ENCODE peak calls at places on chromosomes 12 and 14, in four cellular contexts. I is foreskin fibroblast, Y is prostate gland, V is HCT116. B is an unnamed sample.
A peak's percentile ranks its signal among the peaks of the same experiment; 100 is the strongest.

GRCh38 chr12:26833692-26834168 is 736 bp upstream of the ITPR2 start:
- DNase-seq in I (peak; percentile 70), Y (peak; percentile 28), V (no peak), B (no peak)

GRCh38 chr14:88950069-88950468 is 125.6 kb downstream of the TTC8 start:
- DNase-seq in I (no peak), Y (no peak), V (no peak), B (no peak)

GRCh38 chr12:2356601-2357125 is 303.9 kb downstream of the CACNA1C start:
- DNase-seq in I (no peak), Y (no peak), V (no peak), B (no peak)

GRCh38 chr14:72716471-72716870 is 177.4 kb downstream of the DPF3 start:
- DNase-seq in I (peak; percentile 40), Y (no peak), V (no peak), B (no peak)

GRCh38 chr14:97393244-97393643 is 596.1 kb downstream of the VRK1 start:
- DNase-seq in I (no peak), Y (no peak), V (no peak), B (no peak)

GRCh38 chr12:27924350-27925140 is 48.0 kb downstream of the PTHLH start:
- DNase-seq in I (peak; percentile 31), Y (no peak), V (no peak), B (no peak)

GRCh38 chr14:70934084-70934483 is 26.8 kb downstream of the PCNX1 start:
- DNase-seq in I (peak; percentile 54), Y (no peak), V (no peak), B (no peak)

GRCh38 chr12:56622535-56622934 is 7.6 kb downstream of the BAZ2A start:
- DNase-seq in I (peak; percentile 18), Y (no peak), V (no peak), B (no peak)

GRCh38 chr14:50635136-50635535 is 33.0 kb downstream of the SAV1 start:
- DNase-seq in I (no peak), Y (no peak), V (no peak), B (no peak)

GRCh38 chr12:116257826-116258225 is 19.7 kb downstream of the MED13L start:
- DNase-seq in I (no peak), Y (no peak), V (no peak), B (no peak)

GRCh38 chr14:23352506-23353432 is at the start of gene SLC22A17:
- DNase-seq in I (peak; percentile 90), Y (peak; percentile 91), V (peak; percentile 13), B (peak; percentile 81)

GRCh38 chr12:13154851-13155250 is 41.7 kb upstream of the EMP1 start:
- DNase-seq in I (no peak), Y (no peak), V (no peak), B (no peak)

GRCh38 chr12:25648460-25648859 is 95.4 kb upstream of the LMNTD1 start:
- DNase-seq in I (peak; percentile 79), Y (peak; percentile 68), V (peak; percentile 56), B (peak; percentile 29)

GRCh38 chr12:66679441-66680069 is 679 bp upstream of the GRIP1 start:
- DNase-seq in I (no peak), Y (no peak), V (no peak), B (no peak)

GRCh38 chr14:55427439-55427838 is 13.0 kb downstream of the TBPL2 start:
- DNase-seq in I (no peak), Y (no peak), V (peak; percentile 70), B (no peak)

GRCh38 chr12:53174881-53175491 is 5.5 kb upstream of the ZNF740 start:
- DNase-seq in I (peak; percentile 75), Y (peak; percentile 73), V (no peak), B (no peak)

GRCh38 chr12:4434721-4435425 is 10.7 kb downstream of the FGF6 start:
- DNase-seq in I (no peak), Y (no peak), V (no peak), B (no peak)

GRCh38 chr14:101873401-101873800 is 91.0 kb upstream of the DYNC1H1 start:
- DNase-seq in I (no peak), Y (no peak), V (no peak), B (no peak)

GRCh38 chr12:62006076-62006732 is 254.0 kb upstream of the USP15 start:
- DNase-seq in I (peak; percentile 55), Y (no peak), V (peak; percentile 45), B (peak; percentile 9)

GRCh38 chr14:86777950-86778602 is 1214.9 kb downstream of the GALC start:
- DNase-seq in I (peak; percentile 83), Y (no peak), V (no peak), B (peak; percentile 35)

GRCh38 chr12:65123435-65124063 is 2.4 kb upstream of the WIF1 start:
- DNase-seq in I (peak; percentile 69), Y (no peak), V (no peak), B (peak; percentile 12)

GRCh38 chr12:119911147-119911546 is 34.0 kb upstream of the CIT start:
- DNase-seq in I (peak; percentile 88), Y (no peak), V (no peak), B (peak; percentile 11)

GRCh38 chr14:22252591-22253178 is 336.3 kb downstream of the DAD1 start:
- DNase-seq in I (no peak), Y (no peak), V (no peak), B (no peak)

GRCh38 chr12:27970391-27970980 is 2.0 kb downstream of the PTHLH start:
- DNase-seq in I (peak; percentile 71), Y (no peak), V (no peak), B (no peak)

GRCh38 chr14:62710811-62711210 is 334.4 kb downstream of the KCNH5 start:
- DNase-seq in I (no peak), Y (no peak), V (no peak), B (no peak)

GRCh38 chr12:2481951-2482350 is 312.8 kb upstream of the FKBP4 start:
- DNase-seq in I (peak; percentile 19), Y (no peak), V (no peak), B (no peak)

DNA sequence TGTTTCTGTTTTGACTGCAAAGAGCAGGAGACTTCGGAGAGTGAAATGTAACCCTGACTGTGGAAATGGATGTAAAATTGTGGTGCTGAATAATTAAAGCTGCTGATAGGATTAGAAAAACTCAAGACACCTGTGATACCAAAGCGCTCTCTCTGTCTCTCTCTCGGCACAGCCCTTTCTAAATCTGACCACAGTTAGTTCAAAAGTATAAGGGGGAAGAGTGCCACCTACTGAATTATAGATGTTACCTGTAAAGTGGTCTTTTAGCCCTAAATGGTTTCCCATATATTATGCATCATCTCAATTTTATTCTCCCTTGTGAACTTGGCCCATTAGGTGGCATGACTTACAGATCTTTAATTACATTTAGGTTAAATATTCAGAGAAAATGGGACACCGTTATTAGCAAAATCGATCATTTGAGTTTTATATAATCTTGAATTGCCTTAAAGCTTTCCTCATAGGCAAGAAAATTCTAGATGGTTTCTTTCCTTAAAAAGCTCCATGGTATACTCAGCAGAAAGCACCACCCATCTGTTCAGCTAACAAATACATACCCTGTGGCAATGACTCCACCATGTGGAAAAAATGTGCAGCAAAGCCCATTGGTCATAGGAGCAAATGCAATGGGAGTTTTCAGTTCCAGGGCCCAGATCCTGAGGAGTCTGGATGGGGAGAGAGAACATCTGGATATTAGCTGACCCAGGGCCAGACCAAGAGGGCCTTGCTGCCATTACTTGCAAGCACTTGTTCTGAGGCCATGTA is 18.1 kb downstream of the RFC5 start:
- DNase-seq in I (peak; percentile 75), Y (peak; percentile 26), V (no peak), B (no peak)
- TF ChIP-seq CTCF in I (peak; percentile 44), Y (no peak), V (peak; percentile 60), B (peak; percentile 47)

DNA sequence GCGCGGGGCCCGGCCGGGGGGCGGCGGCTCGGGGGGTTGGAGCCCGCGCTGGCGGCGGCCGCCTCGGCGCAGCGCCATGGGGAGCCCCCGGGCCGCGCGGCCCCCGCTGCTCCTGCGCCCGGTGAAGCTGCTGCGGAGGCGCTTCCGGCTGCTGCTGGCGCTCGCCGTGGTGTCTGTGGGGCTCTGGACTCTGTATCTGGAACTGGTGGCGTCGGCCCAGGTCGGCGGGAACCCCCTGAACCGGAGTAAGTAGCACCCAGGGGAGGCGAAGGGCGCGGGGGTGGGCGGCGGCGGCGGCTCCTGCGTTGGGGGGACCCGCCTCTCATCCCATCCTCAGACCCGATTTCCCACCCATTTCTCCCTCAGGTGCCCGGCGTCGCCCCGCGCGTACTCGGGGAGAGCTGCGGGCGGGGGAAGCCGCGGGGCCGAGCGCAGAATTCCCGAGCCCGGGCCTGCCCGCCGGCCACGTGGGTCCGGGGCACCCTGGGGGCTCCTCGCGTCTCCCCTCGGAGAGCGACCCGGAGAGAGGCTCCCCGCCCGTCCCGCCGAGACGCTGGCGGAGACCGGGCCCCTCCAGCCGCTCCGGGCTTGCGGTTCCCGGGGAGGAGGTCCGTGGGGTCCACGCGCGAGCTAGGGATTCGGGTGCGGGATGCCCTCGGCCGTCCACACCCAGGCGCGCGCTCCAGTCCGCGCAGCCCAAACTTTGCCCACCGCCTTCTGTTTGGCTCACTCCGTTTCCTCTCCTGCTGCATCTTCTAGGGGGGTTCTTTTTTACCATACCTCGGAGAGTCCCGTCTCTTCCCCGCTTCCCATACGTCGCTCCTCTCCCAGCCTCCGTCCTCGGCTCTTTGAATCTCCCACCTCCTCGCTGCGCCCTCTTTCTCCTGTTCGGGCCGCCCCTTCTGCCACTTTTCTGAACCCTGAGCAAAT is 827 bp downstream of the B4GALNT3 start:
- DNase-seq in I (peak; percentile 30), Y (peak; percentile 24), V (no peak), B (no peak)
- H3K4me3 ChIP-seq in I (peak overlapping the region; percentile 10), Y (peak overlapping the region; percentile 62), V (peak overlapping the region; percentile 51), B (peak overlapping the region; percentile 37)

GRCh38 chr12:50268482-50268881 is 14.8 kb downstream of the LIMA1 start:
- DNase-seq in I (no peak), Y (no peak), V (no peak), B (no peak)
- TF ChIP-seq CTCF in I (no peak), Y (no peak), V (no peak), B (no peak)

DNA sequence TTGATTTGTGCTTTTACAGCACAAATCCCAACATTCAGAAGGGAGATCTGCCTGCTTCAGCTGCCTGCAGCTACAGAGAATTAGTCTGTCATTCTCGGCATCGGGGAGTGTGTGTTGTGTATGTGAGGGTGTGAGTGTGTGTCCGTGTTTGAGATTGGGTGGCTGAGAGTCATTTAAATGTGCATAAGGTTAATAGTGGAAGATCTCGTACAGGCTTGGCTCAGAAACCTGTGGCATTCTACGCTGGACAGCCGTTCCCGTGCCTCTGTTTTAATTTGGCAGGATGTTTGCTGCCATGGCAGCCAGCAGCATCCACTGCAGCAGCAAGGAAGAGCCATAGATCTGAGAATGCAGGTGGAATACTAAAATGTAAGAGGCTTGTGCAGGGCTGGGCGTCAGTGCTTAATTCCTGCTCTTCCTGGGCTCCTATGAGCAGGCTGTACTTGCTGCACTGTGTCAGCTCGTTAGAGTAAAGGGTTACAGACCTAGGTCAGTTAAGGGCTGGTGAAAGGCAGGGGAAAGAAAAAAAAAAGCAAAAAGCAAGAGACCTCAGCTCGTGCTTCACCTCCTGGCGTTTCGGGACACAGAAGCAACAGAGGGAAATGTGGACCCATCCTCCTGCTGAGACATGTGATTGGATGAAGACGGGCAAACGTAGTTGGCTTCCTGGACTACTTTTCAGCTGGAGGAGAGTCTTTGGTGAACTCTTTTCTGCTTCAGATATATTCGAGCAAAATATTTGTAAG is 205.4 kb downstream of the NAV3 start:
- DNase-seq in I (peak; percentile 7), Y (no peak), V (no peak), B (no peak)
- H3K4me3 ChIP-seq in I (no peak overlapping the region), Y (no peak overlapping the region), V (no peak overlapping the region), B (peak overlapping the region; percentile 31)

GRCh38 chr12:11170810-11171144 is 217 bp upstream of the SMIM10L1 start:
- DNase-seq in I (no peak), Y (no peak), V (no peak), B (no peak)

GRCh38 chr12:11166300-11166699 is 4.7 kb upstream of the SMIM10L1 start:
- DNase-seq in I (no peak), Y (no peak), V (no peak), B (no peak)

GRCh38 chr12:11171953-11172675 is 1.1 kb downstream of the SMIM10L1 start:
- DNase-seq in I (peak; percentile 11), Y (no peak), V (no peak), B (peak; percentile 2)

GRCh38 chr12:11174022-11174421 is 3.0 kb downstream of the SMIM10L1 start:
- DNase-seq in I (peak; percentile 27), Y (no peak), V (no peak), B (no peak)

GRCh38 chr12:11171145-11171952 is at the start of gene SMIM10L1:
- DNase-seq in I (peak; percentile 98), Y (peak; percentile 88), V (peak; percentile 87), B (peak; percentile 90)
- TF ChIP-seq CTCF in I (no peak), Y (no peak), V (no peak), B (no peak)

B was measured in astrocyte of the cerebellum.